ENCODE peak calls at places on chromosomes 3 and 15, in nine cellular contexts. V, M, G, U, E, J, Z, Y and Q are unnamed samples.

GRCh38 chr3:119695480-119695879 is 7.3 kb upstream of the CFAP91 start:
- DNase-seq in V (no peak), M (no peak), G (no peak), U (peak), E (peak), J (no peak), Z (no peak), Y (no peak), Q (no peak)

GRCh38 chr3:52277071-52277964 is 1.1 kb downstream of the WDR82 start:
- DNase-seq in V (peak), M (peak), G (peak), U (peak), E (peak), J (peak), Z (peak), Y (no peak), Q (peak)

GRCh38 chr3:59422312-59422711 is 372.5 kb upstream of the CFAP20DC start:
- DNase-seq in V (no peak), M (no peak), G (no peak), U (no peak), E (no peak), J (no peak), Z (no peak), Y (peak), Q (no peak)

GRCh38 chr15:52326758-52327157 is 31.2 kb upstream of the MYO5C start:
- DNase-seq in V (no peak), M (no peak), G (no peak), U (peak), E (no peak), J (no peak), Z (no peak), Y (no peak), Q (no peak)

GRCh38 chr3:111621535-111621934 is 26.4 kb upstream of the ZBED2 start:
- DNase-seq in V (peak), M (no peak), G (no peak), U (no peak), E (peak), J (peak), Z (no peak), Y (no peak), Q (no peak)

GRCh38 chr3:184899953-184900595 is 88.1 kb downstream of the VPS8 start:
- DNase-seq in V (no peak), M (no peak), G (no peak), U (no peak), E (no peak), J (no peak), Z (no peak), Y (no peak), Q (no peak)

GRCh38 chr15:70320077-70320830 is 222.5 kb upstream of the TLE3 start:
- DNase-seq in V (no peak), M (no peak), G (no peak), U (no peak), E (no peak), J (no peak), Z (no peak), Y (no peak), Q (no peak)

GRCh38 chr3:13045904-13046568 is 27.2 kb downstream of the IQSEC1 start:
- DNase-seq in V (peak), M (peak), G (no peak), U (no peak), E (no peak), J (no peak), Z (no peak), Y (no peak), Q (no peak)